ENCODE peak calls at places on chromosomes 3 and 15, in ten cellular contexts. V is GM12864, T is heart right ventricle, E is RWPE1, P is psoas muscle, D is HL-60, B is neural progenitor cell, A is glutamatergic neuron, W is IMR-90, C is Peyer's patch. L is an unnamed sample.

GRCh38 chr3:50450135-50450911 is 53.1 kb downstream of the CACNA2D2 start:
- DNase-seq in P (peak), D (no peak), A (no peak), T (peak), V (no peak), C (peak), B (peak), E (no peak), W (peak), L (peak)

GRCh38 chr15:99709243-99709986 is 23.8 kb downstream of the LYSMD4 start:
- DNase-seq in C (no peak), W (no peak), P (no peak), E (no peak), V (no peak), B (no peak), D (no peak), A (no peak), T (no peak), L (no peak)

GRCh38 chr3:4986611-4987373 is 7.6 kb downstream of the BHLHE40 start:
- DNase-seq in T (peak), A (peak), D (no peak), B (peak), W (peak), V (no peak), C (peak), E (peak), P (peak), L (peak)

GRCh38 chr3:25246921-25247320 is 181.1 kb upstream of the RARB start:
- DNase-seq in D (no peak), W (no peak), V (no peak), A (no peak), E (no peak), C (no peak), B (peak), P (no peak), T (no peak), L (no peak)

GRCh38 chr3:11306815-11307589 is 34.8 kb downstream of the ATG7 start:
- DNase-seq in T (no peak), D (no peak), B (no peak), V (no peak), C (no peak), P (no peak), E (no peak), W (peak), A (no peak), L (no peak)

GRCh38 chr3:10196389-10197052 is 31.8 kb downstream of the IRAK2 start:
- DNase-seq in E (no peak), A (no peak), V (no peak), W (peak), C (no peak), B (no peak), P (peak), T (no peak), D (no peak), L (peak)

GRCh38 chr3:123412811-123413588 is 35.9 kb downstream of the ADCY5 start:
- DNase-seq in T (peak), W (no peak), P (peak), B (no peak), V (no peak), D (no peak), A (peak), E (no peak), C (no peak), L (no peak)

GRCh38 chr3:185687479-185687878 is 101.4 kb downstream of the SENP2 start:
- DNase-seq in A (no peak), T (no peak), W (peak), V (no peak), P (no peak), E (no peak), B (no peak), C (no peak), D (no peak), L (no peak)

GRCh38 chr3:171511450-171511849 is 51.2 kb upstream of the TNIK start:
- DNase-seq in V (no peak), P (no peak), D (no peak), W (no peak), C (no peak), E (no peak), B (no peak), A (no peak), T (no peak), L (no peak)

GRCh38 chr15:82646250-82647044 is 716 bp downstream of the CPEB1 start:
- DNase-seq in V (no peak), P (peak), D (no peak), E (no peak), W (no peak), T (no peak), A (peak), B (peak), C (no peak), L (no peak)

GRCh38 chr15:82648257-82649103 is 1.3 kb upstream of the CPEB1 start:
- DNase-seq in P (no peak), W (no peak), T (no peak), C (no peak), E (no peak), B (peak), V (no peak), A (peak), D (no peak), L (no peak)

GRCh38 chr15:82649226-82649999 is 2.2 kb upstream of the CPEB1 start:
- DNase-seq in V (peak), B (no peak), C (no peak), T (no peak), D (no peak), E (no peak), P (no peak), A (no peak), W (no peak), L (no peak)

GRCh38 chr15:82647835-82648256 is 683 bp upstream of the CPEB1 start:
- DNase-seq in D (no peak), A (peak), P (peak), C (no peak), T (no peak), E (no peak), W (no peak), V (no peak), B (peak), L (no peak)

GRCh38 chr15:82647045-82647834 is at the start of gene CPEB1:
- DNase-seq in C (peak), T (peak), E (peak), V (no peak), P (peak), D (no peak), W (peak), A (peak), B (peak), L (no peak)
- TF ChIP-seq CTCF in C (no peak), T (no peak), E (peak), V (no peak), P (peak), D (no peak), W (peak), A (peak), B (peak), L (no peak)

DNA sequence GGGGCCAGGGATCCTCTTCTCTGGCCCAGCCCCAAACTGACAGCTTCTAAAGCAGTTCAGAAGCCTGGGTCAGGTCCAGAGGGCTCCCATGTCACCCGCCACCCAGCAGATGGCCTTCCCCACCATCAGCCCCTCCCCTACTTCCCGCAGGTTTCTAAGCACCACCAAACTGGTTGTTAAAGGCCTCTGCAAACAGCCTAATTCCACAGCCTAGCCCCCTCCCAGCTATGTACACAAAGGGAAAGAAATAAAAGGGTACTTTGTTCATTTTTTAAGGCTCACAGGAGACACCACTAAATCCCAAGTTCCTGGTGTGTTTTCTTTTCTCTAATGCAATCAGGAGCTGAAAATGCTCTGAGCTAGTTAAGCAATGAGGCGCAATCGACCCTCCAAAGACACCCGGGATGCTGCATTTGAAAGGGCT is 30.6 kb downstream of the PLCH1 start:
- DNase-seq in V (no peak), A (peak), C (no peak), D (no peak), P (no peak), W (no peak), T (no peak), E (no peak), B (peak), L (no peak)
- TF ChIP-seq CTCF in V (no peak), A (no peak), C (no peak), D (no peak), P (no peak), W (no peak), T (no peak), E (no peak), B (no peak), L (no peak)

GRCh38 chr15:83973816-83974215 is 261.8 kb upstream of the GOLGA6L4 start:
- DNase-seq in V (peak), B (no peak), P (no peak), C (no peak), A (no peak), W (peak), E (no peak), D (no peak), T (no peak), L (no peak)
- TF ChIP-seq CTCF in V (peak), B (peak), P (peak), C (no peak), A (peak), W (peak), E (no peak), D (peak), T (no peak), L (no peak)

GRCh38 chr15:40873625-40874561 is at the start of gene RHOV:
- DNase-seq in D (no peak), P (peak), A (peak), W (peak), B (peak), V (no peak), C (peak), T (no peak), E (peak), L (peak)
- TF ChIP-seq CTCF in D (peak), P (peak), A (no peak), W (peak), B (peak), V (peak), C (peak), T (no peak), E (no peak), L (peak)

L was measured in CD14-positive monocyte.